ENCODE peak calls at places on chromosome 14, in seven cellular contexts. D, O, T, W, J, E and N are unnamed samples.

GRCh38 chr14:100669011-100669412 is 57.7 kb upstream of the DLK1 start:
- DNase-seq in D (no peak), O (no peak), T (no peak), W (no peak), J (no peak), E (no peak), N (no peak)

GRCh38 chr14:103770902-103771301 is 55.3 kb downstream of the ZFYVE21 start:
- DNase-seq in D (no peak), O (no peak), T (no peak), W (no peak), J (no peak), E (no peak), N (no peak)

GRCh38 chr14:55773297-55773696 is 193.3 kb downstream of the KTN1 start:
- DNase-seq in D (no peak), O (no peak), T (no peak), W (no peak), J (no peak), E (no peak), N (no peak)

GRCh38 chr14:72164420-72165150 is 232.4 kb downstream of the RGS6 start:
- DNase-seq in D (no peak), O (no peak), T (no peak), W (no peak), J (no peak), E (no peak), N (no peak)

GRCh38 chr14:103123634-103124500 is 606 bp downstream of the TNFAIP2 start:
- DNase-seq in D (no peak), O (peak), T (peak), W (peak), J (peak), E (no peak), N (peak)

GRCh38 chr14:61026523-61026922 is 45.5 kb downstream of the SLC38A6 start:
- DNase-seq in D (no peak), O (peak), T (no peak), W (no peak), J (no peak), E (no peak), N (no peak)

GRCh38 chr14:93619176-93619793 is 169.0 kb downstream of the PRIMA1 start:
- DNase-seq in D (no peak), O (no peak), T (peak), W (no peak), J (no peak), E (peak), N (no peak)

GRCh38 chr14:69299286-69300035 is 39.5 kb downstream of the GALNT16 start:
- DNase-seq in D (no peak), O (no peak), T (no peak), W (no peak), J (no peak), E (no peak), N (no peak)

GRCh38 chr14:45089813-45090212 is 5.9 kb downstream of the PRPF39 start:
- DNase-seq in D (no peak), O (no peak), T (no peak), W (no peak), J (no peak), E (no peak), N (no peak)

GRCh38 chr14:34496679-34497513 is 34.9 kb upstream of the SPTSSA start:
- DNase-seq in D (peak), O (peak), T (peak), W (peak), J (peak), E (peak), N (peak)

GRCh38 chr14:34583525-34583924 is 44.0 kb upstream of the EAPP start:
- DNase-seq in D (no peak), O (no peak), T (no peak), W (no peak), J (no peak), E (no peak), N (no peak)

GRCh38 chr14:58296731-58297130 is 1.6 kb upstream of the ARID4A start:
- DNase-seq in D (no peak), O (no peak), T (no peak), W (no peak), J (no peak), E (no peak), N (no peak)

GRCh38 chr14:105508069-105508468 is 17.0 kb downstream of the TEDC1 start:
- DNase-seq in D (no peak), O (no peak), T (no peak), W (no peak), J (no peak), E (no peak), N (no peak)

GRCh38 chr14:88488081-88488480 is 66.7 kb downstream of the PTPN21 start:
- DNase-seq in D (no peak), O (no peak), T (no peak), W (no peak), J (no peak), E (no peak), N (no peak)

GRCh38 chr14:101559624-101560533 is 1.4 kb upstream of the DIO3 start:
- DNase-seq in D (no peak), O (peak), T (peak), W (peak), J (no peak), E (no peak), N (no peak)

GRCh38 chr14:39626589-39627576 is 194.7 kb upstream of the FBXO33 start:
- DNase-seq in D (no peak), O (no peak), T (no peak), W (no peak), J (no peak), E (no peak), N (no peak)

GRCh38 chr14:70909788-70910614 is 2.7 kb downstream of the PCNX1 start:
- DNase-seq in D (no peak), O (no peak), T (no peak), W (no peak), J (no peak), E (no peak), N (no peak)
- H3K4me3 ChIP-seq in D (peak), O (peak), T (no peak), W (peak), J (no peak), E (no peak), N (no peak)

GRCh38 chr14:22897357-22897756 is 14.3 kb downstream of the REM2 start:
- DNase-seq in D (no peak), O (no peak), T (no peak), W (no peak), J (no peak), E (no peak), N (no peak)

GRCh38 chr14:22898302-22898894 is 15.4 kb downstream of the REM2 start:
- DNase-seq in D (no peak), O (no peak), T (no peak), W (no peak), J (no peak), E (no peak), N (peak)

GRCh38 chr14:22901799-22902198 is 17.1 kb downstream of the RBM23 start:
- DNase-seq in D (no peak), O (no peak), T (no peak), W (no peak), J (no peak), E (no peak), N (peak)

GRCh38 chr14:22903742-22904087 is 15.2 kb downstream of the RBM23 start:
- DNase-seq in D (no peak), O (no peak), T (no peak), W (no peak), J (no peak), E (no peak), N (no peak)

GRCh38 chr14:22900088-22900799 is 17.2 kb downstream of the REM2 start:
- DNase-seq in D (no peak), O (no peak), T (no peak), W (no peak), J (no peak), E (no peak), N (peak)
- H3K27ac ChIP-seq in D (peak), O (no peak), T (no peak), W (peak), J (no peak), E (no peak), N (peak)

DNA sequence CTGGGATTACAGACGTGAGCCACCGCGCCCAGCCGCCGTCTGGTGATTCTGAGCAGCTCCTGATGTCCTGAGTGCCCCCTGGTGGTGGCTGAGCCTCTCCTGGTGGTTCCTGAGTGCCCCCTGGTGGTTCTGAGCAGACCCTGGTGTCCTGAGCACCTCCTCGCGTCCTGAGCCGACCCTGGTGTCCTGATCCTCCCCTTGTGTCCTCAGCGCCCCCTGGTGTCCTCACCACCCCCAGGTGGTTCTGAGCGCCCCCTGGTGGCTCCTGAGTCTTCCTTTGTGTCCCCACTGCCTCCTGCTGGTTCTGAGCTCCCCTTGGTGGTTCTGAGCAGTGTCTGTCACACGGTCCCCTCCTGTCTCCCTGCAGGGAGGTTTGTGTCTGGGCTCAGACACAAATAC is 1304.9 kb downstream of the TMEM121 start:
- DNase-seq in D (no peak), O (peak), T (no peak), W (no peak), J (no peak), E (peak), N (no peak)
- TF ChIP-seq CTCF in D (no peak), O (peak), T (no peak), W (no peak), J (no peak), E (peak), N (no peak)

GRCh38 chr14:91398707-91399106 is 18.9 kb downstream of the CCDC88C start:
- DNase-seq in D (no peak), O (no peak), T (no peak), W (no peak), J (no peak), E (no peak), N (no peak)

GRCh38 chr14:91396959-91397815 is 20.4 kb downstream of the CCDC88C start:
- DNase-seq in D (no peak), O (peak), T (peak), W (no peak), J (peak), E (no peak), N (no peak)

GRCh38 chr14:91399868-91400640 is 17.6 kb downstream of the CCDC88C start:
- DNase-seq in D (no peak), O (no peak), T (no peak), W (no peak), J (no peak), E (no peak), N (no peak)

GRCh38 chr14:91395998-91396660 is 21.5 kb downstream of the CCDC88C start:
- DNase-seq in D (no peak), O (no peak), T (no peak), W (no peak), J (no peak), E (no peak), N (no peak)

GRCh38 chr14:91398192-91398591 is 19.4 kb downstream of the CCDC88C start:
- DNase-seq in D (no peak), O (no peak), T (no peak), W (no peak), J (no peak), E (no peak), N (no peak)
- H3K4me3 ChIP-seq in D (no peak), O (no peak), T (no peak), W (no peak), J (no peak), E (no peak), N (no peak)